ENCODE peak calls at places on chromosome 19, in five cellular contexts. One of them, this sample, is unnamed.

GRCh38 chr19:46100344-46100743 is 24.1 kb downstream of the IGFL3 start:
- DNase-seq in stomach: no peak
- DNase-seq in NB4: no peak
- DNase-seq in ovary: no peak
- DNase-seq in GM12878: no peak
- DNase-seq in this sample: no peak

GRCh38 chr19:688214-688613 is 7.0 kb downstream of the PRSS57 start:
- DNase-seq in stomach: no peak
- DNase-seq in NB4: no peak
- DNase-seq in ovary: no peak
- DNase-seq in GM12878: no peak
- DNase-seq in this sample: no peak

GRCh38 chr19:29697523-29698261 is 17.4 kb downstream of the C19orf12 start:
- DNase-seq in stomach: no peak
- DNase-seq in NB4: no peak
- DNase-seq in ovary: no peak
- DNase-seq in GM12878: no peak
- DNase-seq in this sample: no peak

GRCh38 chr19:29724102-29724641 is 9.1 kb upstream of the C19orf12 start:
- DNase-seq in stomach: no peak
- DNase-seq in NB4: peak
- DNase-seq in ovary: no peak
- DNase-seq in GM12878: no peak
- DNase-seq in this sample: no peak

GRCh38 chr19:48194041-48194871 is 23.8 kb downstream of the ZSWIM9 start:
- DNase-seq in stomach: no peak
- DNase-seq in NB4: peak
- DNase-seq in ovary: no peak
- DNase-seq in GM12878: no peak
- DNase-seq in this sample: no peak

GRCh38 chr19:58543826-58544590 is at the start of gene TRIM28:
- DNase-seq in stomach: peak
- DNase-seq in NB4: peak
- DNase-seq in ovary: peak
- DNase-seq in GM12878: peak
- DNase-seq in this sample: peak

GRCh38 chr19:31667106-31667505 is 317.9 kb upstream of the TSHZ3 start:
- DNase-seq in stomach: no peak
- DNase-seq in NB4: no peak
- DNase-seq in ovary: no peak
- DNase-seq in GM12878: no peak
- DNase-seq in this sample: no peak

GRCh38 chr19:57566396-57567256 is 7.0 kb upstream of the ZNF550 start:
- DNase-seq in stomach: no peak
- DNase-seq in NB4: peak
- DNase-seq in ovary: no peak
- DNase-seq in GM12878: no peak
- DNase-seq in this sample: no peak

GRCh38 chr19:53294786-53295441 is 27.4 kb upstream of the VN1R4 start:
- DNase-seq in stomach: no peak
- DNase-seq in NB4: no peak
- DNase-seq in ovary: no peak
- DNase-seq in GM12878: no peak
- DNase-seq in this sample: no peak

GRCh38 chr19:15028490-15028889 is 20.8 kb upstream of the CASP14 start:
- DNase-seq in stomach: no peak
- DNase-seq in NB4: peak
- DNase-seq in ovary: no peak
- DNase-seq in GM12878: no peak
- DNase-seq in this sample: no peak

GRCh38 chr19:47353307-47353712 is 4.2 kb downstream of the DHX34 start:
- DNase-seq in stomach: peak
- DNase-seq in NB4: no peak
- DNase-seq in ovary: no peak
- DNase-seq in GM12878: no peak
- DNase-seq in this sample: peak

GRCh38 chr19:1907563-1908363 is 2.6 kb downstream of the ADAT3 start:
- DNase-seq in stomach: peak
- DNase-seq in NB4: no peak
- DNase-seq in ovary: no peak
- DNase-seq in GM12878: no peak
- DNase-seq in this sample: peak

GRCh38 chr19:40190891-40191835 is at the start of gene MAP3K10:
- DNase-seq in stomach: peak
- DNase-seq in NB4: peak
- DNase-seq in ovary: peak
- DNase-seq in GM12878: peak
- DNase-seq in this sample: peak

GRCh38 chr19:38691938-38692457 is 44.5 kb downstream of the ACTN4 start:
- DNase-seq in stomach: no peak
- DNase-seq in NB4: no peak
- DNase-seq in ovary: no peak
- DNase-seq in GM12878: no peak
- DNase-seq in this sample: peak

GRCh38 chr19:47239610-47240296 is 8.8 kb upstream of the BBC3 start:
- DNase-seq in stomach: peak
- DNase-seq in NB4: peak
- DNase-seq in ovary: peak
- DNase-seq in GM12878: no peak
- DNase-seq in this sample: no peak

GRCh38 chr19:41316306-41316920 is 6.4 kb downstream of the CCDC97 start:
- DNase-seq in stomach: no peak
- DNase-seq in NB4: no peak
- DNase-seq in ovary: no peak
- DNase-seq in GM12878: no peak
- DNase-seq in this sample: no peak

GRCh38 chr19:29372921-29373797 is 152.6 kb upstream of the VSTM2B start:
- DNase-seq in stomach: no peak
- DNase-seq in NB4: no peak
- DNase-seq in ovary: no peak
- DNase-seq in GM12878: no peak
- DNase-seq in this sample: no peak

GRCh38 chr19:55418185-55418584 is 10.6 kb upstream of the UBE2S start:
- DNase-seq in stomach: peak
- DNase-seq in NB4: peak
- DNase-seq in ovary: no peak
- DNase-seq in GM12878: no peak
- DNase-seq in this sample: peak

GRCh38 chr19:49643466-49643865 is 1.5 kb downstream of the SCAF1 start:
- DNase-seq in stomach: no peak
- DNase-seq in NB4: no peak
- DNase-seq in ovary: no peak
- DNase-seq in GM12878: no peak
- DNase-seq in this sample: no peak

GRCh38 chr19:1955171-1956142 is 14.5 kb downstream of the CSNK1G2 start:
- DNase-seq in stomach: no peak
- DNase-seq in NB4: no peak
- DNase-seq in ovary: no peak
- DNase-seq in GM12878: no peak
- DNase-seq in this sample: no peak

GRCh38 chr19:17931532-17932191 is 1.2 kb upstream of the CCDC124 start:
- DNase-seq in stomach: no peak
- DNase-seq in NB4: no peak
- DNase-seq in ovary: no peak
- DNase-seq in GM12878: no peak
- DNase-seq in this sample: no peak

GRCh38 chr19:17937371-17937900 is 4.6 kb downstream of the CCDC124 start:
- DNase-seq in stomach: no peak
- DNase-seq in NB4: no peak
- DNase-seq in ovary: no peak
- DNase-seq in GM12878: no peak
- DNase-seq in this sample: no peak

GRCh38 chr19:17932485-17933338 is at the start of gene CCDC124:
- DNase-seq in stomach: peak
- DNase-seq in NB4: peak
- DNase-seq in ovary: peak
- DNase-seq in GM12878: peak
- DNase-seq in this sample: peak

GRCh38 chr19:17936379-17936778 is 3.6 kb downstream of the CCDC124 start:
- DNase-seq in stomach: no peak
- DNase-seq in NB4: no peak
- DNase-seq in ovary: no peak
- DNase-seq in GM12878: no peak
- DNase-seq in this sample: no peak

GRCh38 chr19:17933414-17934129 is 757 bp downstream of the CCDC124 start:
- DNase-seq in stomach: no peak
- DNase-seq in NB4: no peak
- DNase-seq in ovary: no peak
- DNase-seq in GM12878: no peak
- DNase-seq in this sample: no peak
- TF ChIP-seq CTCF in stomach: no peak
- TF ChIP-seq CTCF in NB4: no peak
- TF ChIP-seq CTCF in ovary: no peak
- TF ChIP-seq CTCF in GM12878: no peak
- TF ChIP-seq CTCF in this sample: no peak

DNA sequence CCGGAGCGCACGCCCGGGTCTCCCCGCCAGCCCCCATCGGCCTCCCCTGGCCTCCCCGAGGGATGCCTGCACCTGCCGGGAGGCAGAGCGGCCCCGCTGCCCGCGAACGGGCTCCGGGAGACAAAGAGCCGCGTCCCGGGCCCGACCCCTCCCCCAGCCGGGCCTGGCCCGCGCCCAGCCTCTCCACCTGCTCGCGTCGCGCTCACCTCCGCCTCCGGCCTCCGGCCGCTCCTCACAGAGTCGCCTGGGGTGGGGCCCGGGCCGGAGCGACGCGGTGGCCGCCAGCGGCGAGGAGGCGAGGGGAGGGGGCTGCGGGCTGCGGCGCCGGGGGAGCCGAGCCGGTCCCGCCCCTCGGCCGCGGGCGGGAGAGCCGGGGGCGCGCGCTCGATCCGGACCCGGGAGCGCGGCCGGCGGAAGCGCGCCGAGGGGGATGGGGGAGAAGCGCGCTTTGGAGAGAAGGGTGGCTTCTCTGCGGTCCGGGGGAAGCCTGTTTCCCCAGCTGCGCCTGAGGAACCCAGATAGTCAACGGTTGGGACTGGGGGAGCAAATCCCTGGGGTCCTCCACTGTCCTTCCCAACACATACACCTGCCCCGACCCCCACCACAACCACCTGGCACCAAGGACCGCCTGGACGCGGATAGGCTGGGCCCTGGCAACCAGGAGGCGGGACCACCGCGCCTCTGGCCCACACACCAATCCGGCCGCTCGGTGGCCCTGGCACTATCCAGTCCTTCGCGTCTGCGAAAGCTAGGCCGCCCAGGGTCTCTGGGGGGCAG is at the start of gene PRR36:
- DNase-seq in stomach: peak
- DNase-seq in NB4: no peak
- DNase-seq in ovary: peak
- DNase-seq in GM12878: no peak
- DNase-seq in this sample: peak
- H3K4me3 ChIP-seq in stomach: peak
- H3K4me3 ChIP-seq in NB4: no peak
- H3K4me3 ChIP-seq in ovary: no peak
- H3K4me3 ChIP-seq in GM12878: no peak
- H3K4me3 ChIP-seq in this sample: no peak

GRCh38 chr19:44623626-44624025 is 10.3 kb downstream of the IGSF23 start:
- DNase-seq in stomach: no peak
- DNase-seq in NB4: no peak
- DNase-seq in ovary: no peak
- DNase-seq in GM12878: no peak
- DNase-seq in this sample: no peak

GRCh38 chr19:44627631-44628030 is 14.3 kb downstream of the IGSF23 start:
- DNase-seq in stomach: no peak
- DNase-seq in NB4: no peak
- DNase-seq in ovary: no peak
- DNase-seq in GM12878: no peak
- DNase-seq in this sample: no peak

GRCh38 chr19:44624840-44625354 is 11.5 kb downstream of the IGSF23 start:
- DNase-seq in stomach: no peak
- DNase-seq in NB4: no peak
- DNase-seq in ovary: no peak
- DNase-seq in GM12878: no peak
- DNase-seq in this sample: no peak

GRCh38 chr19:44625531-44626066 is 12.2 kb downstream of the IGSF23 start:
- DNase-seq in stomach: no peak
- DNase-seq in NB4: no peak
- DNase-seq in ovary: no peak
- DNase-seq in GM12878: no peak
- DNase-seq in this sample: no peak

DNA sequence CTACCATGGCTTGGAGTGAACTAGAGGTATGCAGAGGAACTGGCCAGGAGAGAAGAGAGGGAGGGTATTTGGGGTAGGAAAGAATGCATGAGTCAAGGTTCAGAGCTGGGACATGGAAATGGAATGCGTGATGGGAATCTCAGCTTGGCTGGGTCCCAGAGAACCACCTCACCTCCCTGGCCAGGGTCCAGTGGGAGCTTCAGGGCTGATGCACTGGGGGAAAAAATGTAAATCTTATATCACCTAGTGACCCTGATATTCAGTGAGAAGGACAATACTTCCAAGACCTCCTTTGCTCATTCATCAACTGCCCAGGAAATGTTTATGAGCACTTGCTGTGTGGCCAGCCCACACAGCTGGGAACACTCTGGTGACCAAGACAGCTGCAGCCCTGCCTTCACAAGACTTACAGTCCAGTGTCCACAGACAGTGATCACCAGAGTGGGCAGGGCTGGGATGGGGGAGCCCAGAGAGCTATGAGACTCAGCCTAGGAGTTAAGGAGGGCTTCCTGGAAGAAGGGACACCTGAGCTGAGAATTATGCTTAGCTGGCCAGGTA is 12.8 kb downstream of the IGSF23 start:
- DNase-seq in stomach: no peak
- DNase-seq in NB4: no peak
- DNase-seq in ovary: no peak
- DNase-seq in GM12878: no peak
- DNase-seq in this sample: peak
- TF ChIP-seq POLR2A in stomach: no peak
- TF ChIP-seq POLR2A in NB4: no peak
- TF ChIP-seq POLR2A in ovary: no peak
- TF ChIP-seq POLR2A in GM12878: no peak
- TF ChIP-seq POLR2A in this sample: no peak

DNA sequence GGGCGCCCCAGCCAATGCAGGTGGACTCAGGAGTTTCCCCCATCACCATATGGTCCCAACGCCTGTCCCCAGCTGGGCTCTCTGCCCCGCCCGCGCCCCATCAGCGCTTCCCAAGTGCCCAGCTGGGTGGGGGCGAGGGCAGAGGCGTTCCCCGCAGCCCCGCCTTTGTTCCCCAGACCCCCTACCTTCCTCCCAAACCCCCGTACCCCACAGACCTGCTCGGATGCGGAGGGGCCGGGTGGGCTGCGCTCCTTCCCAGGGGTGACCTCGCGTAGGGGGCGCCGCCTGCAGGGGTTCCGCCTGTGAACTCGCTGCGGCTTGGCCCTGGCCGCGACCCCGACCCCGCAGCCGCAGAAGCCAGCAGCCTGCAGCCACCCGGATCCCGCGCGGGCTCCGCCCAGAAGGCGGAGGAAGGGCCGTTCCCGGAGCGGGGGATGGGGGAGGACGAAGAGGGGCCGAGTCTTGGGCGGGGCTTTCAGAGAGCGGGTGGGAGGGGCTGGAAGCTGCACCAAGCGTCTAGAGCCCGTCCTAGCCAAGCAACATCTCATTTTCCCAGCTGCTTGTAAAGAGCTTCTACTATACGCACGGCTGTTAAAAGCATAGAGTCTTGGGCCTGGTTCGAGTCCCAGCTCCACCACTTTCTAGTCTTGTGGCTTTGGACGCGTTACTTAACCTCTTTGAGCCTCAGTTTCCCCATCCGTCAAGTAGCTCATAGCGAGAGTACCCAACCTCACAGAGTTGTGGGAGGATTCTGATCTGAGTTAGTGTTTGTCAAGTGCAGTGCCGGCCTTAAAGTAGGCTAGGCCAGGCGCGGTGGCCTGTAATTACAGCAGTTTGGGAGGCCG is at the start of gene RAB3D:
- DNase-seq in stomach: peak
- DNase-seq in NB4: peak
- DNase-seq in ovary: peak
- DNase-seq in GM12878: peak
- DNase-seq in this sample: peak
- TF ChIP-seq CTCF in stomach: no peak
- TF ChIP-seq CTCF in NB4: no peak
- TF ChIP-seq CTCF in ovary: no peak
- TF ChIP-seq CTCF in GM12878: no peak
- TF ChIP-seq CTCF in this sample: no peak

This sample was measured in body of pancreas.